ENCODE peak calls at places on chromosomes 13 and 19, in eight cellular contexts. Y is AG04449; T is aorta; C is AG10803; L is activated naive CD8-positive, alpha-beta T cell treated with anti-CD3 and anti-CD28 coated beads, Interleukin-2, amount 50 U/mL, for 24 hours; Z is NCI-H2171; P is neuronal stem cell; Q is activated naive CD4-positive, alpha-beta T cell. R is an unnamed sample.

GRCh38 chr19:12932392-12933286 is 872 bp downstream of the FARSA start:
- DNase-seq in Y (no peak), T (no peak), C (no peak), L (no peak), Z (no peak), P (no peak), Q (no peak), R (no peak)

GRCh38 chr13:43484432-43485225 is 302.1 kb downstream of the ENOX1 start:
- DNase-seq in Y (no peak), T (peak), C (no peak), L (no peak), Z (no peak), P (no peak), Q (no peak), R (no peak)

GRCh38 chr13:98706446-98707110 is 45.9 kb downstream of the SLC15A1 start:
- DNase-seq in Y (no peak), T (no peak), C (no peak), L (no peak), Z (no peak), P (no peak), Q (no peak), R (no peak)

GRCh38 chr13:106566682-106567420 is 1.1 kb downstream of the ARGLU1 start:
- DNase-seq in Y (no peak), T (peak), C (peak), L (peak), Z (peak), P (no peak), Q (no peak), R (peak)

GRCh38 chr19:1914826-1915341 is 9.7 kb downstream of the ADAT3 start:
- DNase-seq in Y (no peak), T (no peak), C (no peak), L (no peak), Z (no peak), P (no peak), Q (no peak), R (no peak)

GRCh38 chr13:93320942-93321341 is 94.3 kb downstream of the GPC6 start:
- DNase-seq in Y (no peak), T (no peak), C (peak), L (no peak), Z (no peak), P (no peak), Q (no peak), R (no peak)

GRCh38 chr19:48495391-48495790 is 16.2 kb downstream of the LMTK3 start:
- DNase-seq in Y (no peak), T (no peak), C (peak), L (no peak), Z (no peak), P (no peak), Q (no peak), R (no peak)

GRCh38 chr13:108304170-108305068 is 34.9 kb downstream of the TNFSF13B start:
- DNase-seq in Y (no peak), T (no peak), C (no peak), L (no peak), Z (no peak), P (no peak), Q (no peak), R (no peak)

GRCh38 chr13:98674968-98675528 is 77.4 kb downstream of the SLC15A1 start:
- DNase-seq in Y (no peak), T (no peak), C (no peak), L (no peak), Z (no peak), P (no peak), Q (no peak), R (no peak)

GRCh38 chr19:18023596-18024212 is 15.7 kb downstream of the ARRDC2 start:
- DNase-seq in Y (no peak), T (peak), C (peak), L (peak), Z (peak), P (no peak), Q (peak), R (peak)

GRCh38 chr19:41646589-41647204 is 19.8 kb upstream of the CEACAM4 start:
- DNase-seq in Y (no peak), T (no peak), C (peak), L (peak), Z (no peak), P (no peak), Q (peak), R (no peak)

GRCh38 chr13:33859691-33860303 is 41.8 kb downstream of the RFC3 start:
- DNase-seq in Y (no peak), T (no peak), C (no peak), L (no peak), Z (no peak), P (no peak), Q (no peak), R (no peak)

GRCh38 chr19:6743714-6744380 is 4.4 kb downstream of the TRIP10 start:
- DNase-seq in Y (no peak), T (no peak), C (no peak), L (no peak), Z (no peak), P (peak), Q (no peak), R (no peak)

GRCh38 chr19:55591555-55591954 is 7.8 kb downstream of the FIZ1 start:
- DNase-seq in Y (no peak), T (no peak), C (no peak), L (no peak), Z (no peak), P (no peak), Q (no peak), R (no peak)

R was measured in right lobe of liver.